ENCODE peak calls at places on chromosomes 11 and 22, in six cellular contexts. D is cardiac muscle cell, Y is A549, P is H9, O is caudate nucleus, G is ovary. S is an unnamed sample.
A peak's percentile ranks its signal among the peaks of the same experiment; 100 is the strongest.

GRCh38 chr11:43278302-43278956 is 33.4 kb upstream of the API5 start:
- DNase-seq in D (peak; percentile 19), Y (peak; percentile 49), P (peak; percentile 60), O (no peak), G (no peak), S (no peak)

GRCh38 chr11:44192701-44193100 is 97.2 kb downstream of the EXT2 start:
- DNase-seq in D (no peak), Y (no peak), P (no peak), O (no peak), G (no peak), S (no peak)

GRCh38 chr22:26835023-26835422 is 177.6 kb downstream of the MIAT start:
- DNase-seq in D (no peak), Y (no peak), P (no peak), O (no peak), G (no peak), S (no peak)

GRCh38 chr22:35739642-35740041 is 22.0 kb downstream of the APOL5 start:
- DNase-seq in D (no peak), Y (peak; percentile 44), P (no peak), O (no peak), G (no peak), S (no peak)

GRCh38 chr22:50141891-50142363 is 28.6 kb upstream of the PANX2 start:
- DNase-seq in D (peak; percentile 53), Y (no peak), P (peak; percentile 56), O (no peak), G (no peak), S (no peak)

GRCh38 chr22:38699784-38700183 is 959 bp downstream of the JOSD1 start:
- DNase-seq in D (no peak), Y (no peak), P (no peak), O (no peak), G (no peak), S (no peak)

GRCh38 chr11:129117595-129118350 is 74.4 kb downstream of the ARHGAP32 start:
- DNase-seq in D (peak; percentile 61), Y (peak; percentile 74), P (no peak), O (peak; percentile 11), G (peak; percentile 11), S (peak; percentile 52)

GRCh38 chr11:69588270-69588669 is 52.7 kb upstream of the CCND1 start:
- DNase-seq in D (no peak), Y (peak; percentile 66), P (no peak), O (no peak), G (no peak), S (no peak)

GRCh38 chr11:60974726-60975125 is 3.2 kb downstream of the CD6 start:
- DNase-seq in D (no peak), Y (no peak), P (no peak), O (peak; percentile 30), G (no peak), S (no peak)

GRCh38 chr22:45915151-45915550 is 61.8 kb downstream of the WNT7B start:
- DNase-seq in D (no peak), Y (no peak), P (no peak), O (no peak), G (no peak), S (no peak)

DNA sequence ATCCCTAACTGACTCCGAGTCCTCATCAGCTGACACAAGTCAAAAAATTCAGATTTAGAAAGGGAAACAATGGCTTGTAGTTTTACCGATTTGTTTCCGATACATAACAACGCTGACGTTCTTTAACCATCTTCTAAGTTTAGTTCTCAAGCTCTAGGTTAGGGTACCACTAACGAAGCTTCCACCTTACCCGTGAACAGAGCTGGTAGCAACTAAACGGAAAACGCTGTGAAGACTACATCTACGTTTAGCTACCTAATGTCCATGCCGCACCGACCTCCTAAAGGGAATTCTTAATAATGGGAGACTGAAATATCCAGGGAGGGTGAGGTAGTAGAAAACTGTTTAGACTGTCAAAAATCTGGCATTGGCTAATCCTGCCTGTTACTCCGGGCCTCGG is 1.0 kb downstream of the NUP98 start:
- DNase-seq in D (no peak), Y (no peak), P (no peak), O (no peak), G (no peak), S (no peak)
- H3K27ac ChIP-seq in D (peak overlapping the region; percentile 97), Y (peak overlapping the region; percentile 95), P (no peak overlapping the region), O (no peak overlapping the region), G (peak overlapping the region; percentile 93), S (peak overlapping the region; percentile 91)

GRCh38 chr22:30572840-30573593 is 1.4 kb downstream of the GAL3ST1 start:
- DNase-seq in D (no peak), Y (peak; percentile 41), P (no peak), O (peak; percentile 67), G (no peak), S (no peak)

GRCh38 chr22:30574095-30574981 is at the start of gene GAL3ST1:
- DNase-seq in D (peak; percentile 53), Y (peak; percentile 58), P (peak; percentile 59), O (peak; percentile 87), G (no peak), S (peak; percentile 59)

GRCh38 chr22:30573594-30574094 is 821 bp downstream of the GAL3ST1 start:
- DNase-seq in D (no peak), Y (no peak), P (no peak), O (no peak), G (no peak), S (peak; percentile 33)

GRCh38 chr22:30569674-30570202 is 4.7 kb downstream of the GAL3ST1 start:
- DNase-seq in D (no peak), Y (no peak), P (no peak), O (no peak), G (no peak), S (no peak)

GRCh38 chr22:30572210-30572609 is 2.3 kb downstream of the GAL3ST1 start:
- DNase-seq in D (no peak), Y (no peak), P (no peak), O (no peak), G (no peak), S (no peak)
- H3K27ac ChIP-seq in D (no peak overlapping the region), Y (peak overlapping the region; percentile 98), P (no peak overlapping the region), O (peak overlapping the region; percentile 97), G (no peak overlapping the region), S (peak overlapping the region; percentile 84)

GRCh38 chr11:58784995-58785394 is 53.3 kb upstream of the GLYAT start:
- DNase-seq in D (no peak), Y (no peak), P (no peak), O (no peak), G (no peak), S (no peak)

GRCh38 chr11:58782066-58782465 is 50.3 kb upstream of the GLYAT start:
- DNase-seq in D (no peak), Y (no peak), P (no peak), O (no peak), G (no peak), S (no peak)

GRCh38 chr11:58788355-58789023 is 56.0 kb downstream of the GLYATL2 start:
- DNase-seq in D (peak; percentile 62), Y (peak; percentile 42), P (peak; percentile 45), O (peak; percentile 4), G (peak; percentile 31), S (peak; percentile 54)

GRCh38 chr11:58787903-58788302 is 56.2 kb upstream of the GLYAT start:
- DNase-seq in D (no peak), Y (no peak), P (no peak), O (no peak), G (no peak), S (no peak)

DNA sequence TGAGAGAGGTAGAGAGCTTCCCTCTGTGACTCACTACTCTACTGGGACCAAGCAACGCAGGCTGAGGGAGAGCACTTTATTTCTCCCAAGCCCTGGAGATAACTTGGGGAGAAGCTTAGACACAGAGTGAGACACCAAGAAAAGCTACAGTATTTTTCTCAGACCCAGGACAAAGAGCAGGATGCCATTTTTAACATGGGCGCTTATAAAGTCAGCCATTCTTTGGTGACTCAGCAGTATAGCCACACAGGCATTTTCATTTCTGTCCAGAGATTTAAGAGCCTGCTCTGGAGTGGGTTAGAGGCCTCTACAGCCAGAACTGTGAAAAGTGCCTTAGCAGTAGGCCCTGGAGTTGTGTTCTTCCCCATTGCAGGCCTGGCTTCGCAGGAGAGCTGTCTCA is 55.0 kb upstream of the GLYAT start:
- DNase-seq in D (no peak), Y (no peak), P (no peak), O (no peak), G (no peak), S (no peak)
- H3K27ac ChIP-seq in D (no peak overlapping the region), Y (no peak overlapping the region), P (no peak overlapping the region), O (no peak overlapping the region), G (no peak overlapping the region), S (no peak overlapping the region)

GRCh38 chr11:85717360-85717927 is 31.4 kb upstream of the CCDC89 start:
- DNase-seq in D (no peak), Y (no peak), P (no peak), O (no peak), G (no peak), S (no peak)
- H3K27ac ChIP-seq in D (no peak overlapping the region), Y (peak overlapping the region; percentile 39), P (no peak overlapping the region), O (no peak overlapping the region), G (no peak overlapping the region), S (no peak overlapping the region)

GRCh38 chr22:30028731-30029130 is 51.5 kb upstream of the HORMAD2 start:
- DNase-seq in D (no peak), Y (no peak), P (no peak), O (peak; percentile 64), G (no peak), S (no peak)
- H3K27ac ChIP-seq in D (no peak overlapping the region), Y (no peak overlapping the region), P (no peak overlapping the region), O (peak overlapping the region; percentile 55), G (no peak overlapping the region), S (no peak overlapping the region)

DNA sequence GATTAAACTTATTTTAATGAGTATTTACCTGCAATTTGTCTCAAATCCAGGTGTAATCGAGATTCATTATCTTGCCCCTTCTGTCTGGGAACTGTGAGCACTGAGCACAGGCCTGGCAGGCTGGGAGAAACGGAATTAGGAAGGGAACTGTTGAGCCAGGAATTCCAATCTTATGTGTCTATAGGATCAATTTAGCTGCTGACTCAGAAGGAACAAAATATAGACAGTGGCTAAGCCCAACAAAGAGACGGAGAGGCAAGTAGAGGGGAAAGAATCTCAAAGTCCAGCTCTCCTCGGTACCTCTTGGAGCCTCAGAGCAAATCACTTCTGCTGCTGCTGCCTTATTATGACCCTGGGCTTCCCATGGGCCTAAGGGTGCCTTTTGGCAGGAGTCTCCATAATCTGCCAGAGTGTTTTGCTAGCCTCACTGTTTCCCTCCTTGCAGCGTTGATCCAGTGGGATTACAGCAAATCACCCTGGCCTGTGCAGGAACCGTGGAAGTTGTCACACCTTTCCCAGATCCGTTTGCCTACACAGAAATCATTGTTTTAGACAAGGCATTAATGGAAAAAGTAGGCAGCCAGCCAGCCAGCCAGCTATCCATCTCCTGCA is 31.7 kb downstream of the PAX6 start:
- DNase-seq in D (no peak), Y (no peak), P (no peak), O (no peak), G (no peak), S (no peak)
- H3K27ac ChIP-seq in D (no peak overlapping the region), Y (no peak overlapping the region), P (no peak overlapping the region), O (no peak overlapping the region), G (no peak overlapping the region), S (no peak overlapping the region)

DNA sequence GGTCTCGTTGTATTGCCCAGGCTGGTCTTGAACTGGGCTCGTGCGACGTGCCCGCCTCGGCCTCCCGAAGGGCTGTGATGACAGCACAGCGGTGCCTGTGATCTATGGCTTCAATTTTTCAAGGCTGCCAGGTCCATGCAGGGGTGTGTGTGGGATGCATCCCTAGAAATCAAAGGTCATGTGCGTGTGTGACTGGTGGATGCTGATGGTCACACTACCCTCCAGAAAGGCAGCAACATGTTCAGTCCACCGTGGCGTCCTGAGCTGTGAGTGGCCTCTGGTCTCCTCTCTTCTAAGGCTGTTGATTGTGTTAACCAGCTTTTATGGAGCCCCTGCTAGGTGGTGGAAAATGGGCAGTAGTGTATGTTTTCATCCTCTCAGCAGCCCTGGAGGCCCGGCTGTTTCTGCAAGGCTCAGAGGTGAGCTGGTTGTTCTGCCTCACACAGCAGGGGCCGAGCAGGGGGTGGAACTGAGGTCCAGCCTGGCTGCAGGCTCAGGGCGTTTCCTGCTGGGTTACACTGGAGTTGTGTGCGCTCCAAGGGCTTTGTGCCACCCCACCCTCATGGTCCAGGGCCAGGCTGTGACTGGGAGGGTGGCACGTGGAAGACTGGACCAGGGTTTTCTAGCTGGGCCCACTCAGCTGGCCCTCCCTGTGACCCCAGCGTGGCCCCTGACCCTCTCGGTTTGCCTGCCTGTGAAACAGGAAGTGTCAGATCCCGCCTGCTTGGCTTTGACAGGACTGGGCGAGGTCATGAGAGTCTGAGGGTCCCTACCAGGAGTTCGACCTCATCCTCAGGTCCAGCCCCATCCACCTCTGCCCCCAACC is 7.7 kb downstream of the BIK start:
- DNase-seq in D (no peak), Y (no peak), P (no peak), O (no peak), G (no peak), S (no peak)
- H3K27ac ChIP-seq in D (no peak overlapping the region), Y (no peak overlapping the region), P (no peak overlapping the region), O (no peak overlapping the region), G (no peak overlapping the region), S (no peak overlapping the region)

S was measured in body of pancreas.